ENCODE peak calls at places on chromosome 3, in ten cellular contexts. B is stimulated activated CD4-positive, alpha-beta T cell treated with anti-CD3 and anti-CD28 coated beads, Interleukin-1b, Interleukin-23, amount 100 ng/mL, for 48 hours; Q is lung microvascular endothelial cell; N is body of pancreas; K is epithelial cell of proximal tubule; R is COLO829; U is activated T-cell treated with anti-CD3 and anti-CD28 coated beads for 24 hours; Y is caudate nucleus; A is NCI-H2029 treated with DMSO at 0.1 percent for 48 hours; D is stimulated activated CD8-positive, alpha-beta memory T cell treated with anti-CD3 and anti-CD28 coated beads, Interleukin-7, amount 100 ng/mL, for 1 hour. S is an unnamed sample.

GRCh38 chr3:135014575-135014974 is 219.5 kb downstream of the EPHB1 start:
- DNase-seq in B (no peak), Q (no peak), N (no peak), K (no peak), R (no peak), U (no peak), Y (no peak), A (no peak), D (no peak), S (no peak)

GRCh38 chr3:124158174-124158812 is 166.4 kb upstream of the ROPN1 start:
- DNase-seq in B (no peak), Q (no peak), N (no peak), K (no peak), R (no peak), U (no peak), Y (no peak), A (no peak), D (no peak), S (no peak)

GRCh38 chr3:196354151-196354550 is 16.0 kb upstream of the TM4SF19 start:
- DNase-seq in B (no peak), Q (no peak), N (no peak), K (no peak), R (no peak), U (no peak), Y (no peak), A (no peak), D (no peak), S (no peak)

GRCh38 chr3:126355777-126356372 is 1.3 kb downstream of the KLF15 start:
- DNase-seq in B (no peak), Q (peak; percentile 60), N (peak; percentile 99), K (no peak), R (peak; percentile 97), U (no peak), Y (peak; percentile 85), A (peak; percentile 24), D (no peak), S (peak; percentile 90)

GRCh38 chr3:28109829-28110228 is 131.6 kb upstream of the CMC1 start:
- DNase-seq in B (no peak), Q (no peak), N (no peak), K (no peak), R (no peak), U (no peak), Y (no peak), A (no peak), D (no peak), S (no peak)

GRCh38 chr3:94301346-94301745 is 238.5 kb downstream of the NSUN3 start:
- DNase-seq in B (no peak), Q (no peak), N (no peak), K (peak; percentile 16), R (no peak), U (no peak), Y (no peak), A (no peak), D (no peak), S (no peak)

GRCh38 chr3:117752984-117753717 is 1043.6 kb downstream of the TUSC7 start:
- DNase-seq in B (no peak), Q (no peak), N (no peak), K (no peak), R (no peak), U (no peak), Y (no peak), A (peak; percentile 3), D (no peak), S (no peak)

GRCh38 chr3:46423588-46423987 is 16.5 kb downstream of the CCRL2 start:
- DNase-seq in B (no peak), Q (peak; percentile 65), N (no peak), K (peak; percentile 59), R (no peak), U (no peak), Y (no peak), A (peak; percentile 81), D (no peak), S (no peak)

GRCh38 chr3:11288786-11289637 is 16.8 kb downstream of the ATG7 start:
- DNase-seq in B (no peak), Q (peak; percentile 94), N (no peak), K (peak; percentile 91), R (no peak), U (no peak), Y (no peak), A (no peak), D (no peak), S (no peak)

GRCh38 chr3:44661189-44661588 is 12.7 kb downstream of the ZNF35 start:
- DNase-seq in B (no peak), Q (no peak), N (no peak), K (no peak), R (no peak), U (no peak), Y (no peak), A (no peak), D (no peak), S (no peak)

GRCh38 chr3:141000691-141001090 is 50.5 kb upstream of the SPSB4 start:
- DNase-seq in B (no peak), Q (no peak), N (no peak), K (no peak), R (no peak), U (no peak), Y (no peak), A (no peak), D (no peak), S (no peak)

GRCh38 chr3:194333212-194333980 is 17.7 kb downstream of the CPN2 start:
- DNase-seq in B (peak; percentile 89), Q (peak; percentile 85), N (peak; percentile 84), K (no peak), R (peak; percentile 70), U (peak; percentile 85), Y (no peak), A (no peak), D (peak; percentile 85), S (peak; percentile 97)

GRCh38 chr3:172208586-172209332 is 169.4 kb downstream of the FNDC3B start:
- DNase-seq in B (no peak), Q (peak; percentile 16), N (peak; percentile 13), K (no peak), R (no peak), U (no peak), Y (no peak), A (peak; percentile 42), D (no peak), S (peak; percentile 73)

GRCh38 chr3:177196473-177197040 is 725 bp downstream of the TBL1XR1 start:
- DNase-seq in B (peak; percentile 46), Q (peak; percentile 44), N (peak; percentile 23), K (no peak), R (no peak), U (peak; percentile 44), Y (no peak), A (no peak), D (no peak), S (peak; percentile 82)

GRCh38 chr3:191269289-191270085 is 59.7 kb upstream of the CCDC50 start:
- DNase-seq in B (no peak), Q (no peak), N (no peak), K (no peak), R (no peak), U (no peak), Y (no peak), A (no peak), D (no peak), S (no peak)

GRCh38 chr3:46359748-46360509 is 6.0 kb downstream of the CCR2 start:
- DNase-seq in B (peak; percentile 63), Q (no peak), N (no peak), K (peak; percentile 50), R (no peak), U (no peak), Y (no peak), A (peak; percentile 88), D (no peak), S (no peak)